ENCODE peak calls at places on chromosomes 13 and 19, in nine cellular contexts. O is breast epithelium, T is neural progenitor cell, M is uterus, U is endodermal cell, G is upper lobe of right lung, S is PC-9, N is osteoblast, B is pancreas. D is an unnamed sample. For H3K4me1 and H3K9me3, the result is how much of the 10 kb centered on the place peaks cover.

GRCh38 chr19:31279436-31279765 is 69.8 kb downstream of the TSHZ3 start:
- DNase-seq in T (no peak), M (no peak), S (no peak), O (no peak), U (no peak), N (no peak), G (peak), B (no peak), D (no peak)

GRCh38 chr13:111139874-111140561 is 24.9 kb downstream of the ARHGEF7 start:
- DNase-seq in M (no peak), B (no peak), S (no peak), N (peak), U (no peak), O (no peak), T (no peak), G (no peak), D (no peak)

GRCh38 chr19:3179739-3180293 is 1.2 kb downstream of the S1PR4 start:
- DNase-seq in S (no peak), B (no peak), M (no peak), N (peak), O (no peak), T (no peak), G (no peak), U (no peak), D (no peak)

GRCh38 chr13:20165417-20166257 is 4.8 kb upstream of the GJA3 start:
- DNase-seq in G (no peak), B (no peak), T (no peak), O (no peak), N (peak), M (no peak), S (peak), U (peak), D (no peak)

GRCh38 chr13:32902898-32903297 is 113.3 kb upstream of the KL start:
- DNase-seq in N (peak), O (peak), U (peak), G (no peak), B (no peak), M (peak), S (no peak), T (peak), D (no peak)

GRCh38 chr19:4172861-4173473 is 9.4 kb downstream of the SIRT6 start:
- DNase-seq in M (peak), U (peak), T (peak), S (no peak), N (peak), B (peak), O (no peak), G (peak), D (peak)

GRCh38 chr13:36673838-36674326 is at the start of gene SERTM1:
- DNase-seq in T (peak), O (no peak), S (no peak), B (no peak), U (peak), M (peak), G (peak), N (no peak), D (no peak)

GRCh38 chr13:113926951-113927660 is 46.8 kb downstream of the C13orf46 start:
- DNase-seq in T (no peak), U (peak), M (peak), N (peak), G (no peak), B (peak), S (no peak), O (peak), D (no peak)

GRCh38 chr13:99998261-99998660 is 16.7 kb downstream of the ZIC2 start:
- DNase-seq in O (no peak), G (no peak), U (no peak), M (no peak), T (no peak), B (no peak), S (no peak), N (peak), D (no peak)

GRCh38 chr13:44974056-44974798 is 15.0 kb downstream of the NUFIP1 start:
- DNase-seq in T (no peak), O (no peak), G (no peak), M (no peak), S (no peak), U (no peak), N (no peak), B (no peak), D (peak)

GRCh38 chr19:40465025-40465780 is at the start of gene BLVRB:
- DNase-seq in M (no peak), U (no peak), O (peak), G (no peak), N (peak), T (no peak), S (peak), B (no peak), D (no peak)

GRCh38 chr19:35533822-35534521 is 716 bp downstream of the GAPDHS start:
- DNase-seq in G (peak), T (peak), S (no peak), B (no peak), N (peak), O (no peak), U (peak), M (no peak), D (no peak)

GRCh38 chr19:18117692-18118378 is 20.3 kb downstream of the MAST3 start:
- DNase-seq in U (peak), T (peak), S (peak), M (peak), O (peak), N (peak), B (peak), G (peak), D (peak)

GRCh38 chr13:107883561-107884175 is 331.7 kb downstream of the LIG4 start:
- DNase-seq in S (no peak), M (no peak), T (no peak), B (no peak), N (peak), U (no peak), O (no peak), G (no peak), D (no peak)

GRCh38 chr13:74290324-74290773 is 156.1 kb upstream of the KLF12 start:
- DNase-seq in U (peak), B (peak), O (peak), N (peak), T (peak), S (peak), G (no peak), M (peak), D (peak)

GRCh38 chr13:50267917-50268316 is 252.7 kb downstream of the KCNRG start:
- DNase-seq in G (no peak), N (no peak), S (peak), U (no peak), B (no peak), O (no peak), T (no peak), M (no peak), D (peak)

GRCh38 chr13:69324109-69324886 is 783.3 kb upstream of the ATXN8OS start:
- DNase-seq in U (no peak), M (no peak), S (no peak), N (no peak), B (no peak), T (peak), O (no peak), G (no peak), D (no peak)

GRCh38 chr19:13427273-13428051 is 78.8 kb downstream of the CACNA1A start:
- DNase-seq in M (no peak), N (no peak), O (no peak), T (no peak), G (peak), B (no peak), S (no peak), U (no peak), D (no peak)

GRCh38 chr19:2327773-2328400 is 499 bp downstream of the LSM7 start:
- DNase-seq in T (peak), G (no peak), S (peak), O (no peak), U (peak), N (peak), M (no peak), B (no peak), D (no peak)

GRCh38 chr19:17339088-17339741 is 1.9 kb downstream of the GTPBP3 start:
- DNase-seq in B (no peak), U (peak), S (no peak), N (peak), T (no peak), G (no peak), O (no peak), M (no peak), D (no peak)

GRCh38 chr19:2309734-2310362 is 1.9 kb upstream of the LINGO3 start:
- DNase-seq in U (no peak), S (no peak), T (no peak), G (no peak), M (no peak), N (peak), B (peak), O (no peak), D (no peak)

GRCh38 chr13:108283110-108283509 is 13.6 kb downstream of the TNFSF13B start:
- DNase-seq in B (no peak), G (no peak), O (no peak), N (no peak), T (no peak), M (no peak), U (no peak), S (no peak), D (no peak)

GRCh38 chr13:34357435-34358232 is 539.7 kb downstream of the RFC3 start:
- DNase-seq in B (no peak), G (no peak), S (peak), N (peak), O (no peak), M (no peak), U (peak), T (peak), D (no peak)

GRCh38 chr13:46373623-46374022 is 13.4 kb downstream of the RUBCNL start:
- DNase-seq in O (no peak), U (no peak), M (no peak), T (no peak), B (no peak), G (no peak), S (no peak), N (peak), D (no peak)

GRCh38 chr19:23384858-23385257 is 10.4 kb downstream of the ZNF91 start:
- DNase-seq in N (no peak), G (no peak), T (no peak), M (no peak), U (no peak), S (no peak), B (no peak), O (no peak), D (no peak)

GRCh38 chr19:10961073-10961762 is 388 bp downstream of the SMARCA4 start:
- DNase-seq in N (peak), T (peak), G (peak), O (peak), M (no peak), U (peak), S (no peak), B (peak), D (no peak)

GRCh38 chr13:50124536-50125305 is 109.5 kb downstream of the KCNRG start:
- DNase-seq in S (peak), B (peak), U (peak), O (no peak), M (peak), N (peak), T (peak), G (no peak), D (peak)

GRCh38 chr19:35327642-35328041 is 1.3 kb upstream of the CD22 start:
- DNase-seq in T (peak), S (no peak), O (no peak), N (no peak), G (no peak), U (peak), M (no peak), B (no peak), D (no peak)

GRCh38 chr13:67285611-67286010 is 55.5 kb upstream of the PCDH9 start:
- DNase-seq in M (no peak), U (no peak), B (no peak), T (no peak), S (no peak), O (no peak), N (no peak), G (no peak), D (no peak)

GRCh38 chr13:34935841-34936240 is 6.2 kb upstream of the NBEA start:
- DNase-seq in O (no peak), G (no peak), U (no peak), T (no peak), S (no peak), N (no peak), M (no peak), B (no peak), D (no peak)

GRCh38 chr13:100291626-100292025 is 202.7 kb downstream of the PCCA start:
- DNase-seq in M (no peak), U (no peak), T (no peak), N (no peak), S (no peak), O (no peak), B (no peak), G (no peak), D (no peak)

GRCh38 chr19:34228347-34228746 is 26.0 kb upstream of the GARRE1 start:
- DNase-seq in U (no peak), O (no peak), T (no peak), M (no peak), B (no peak), N (peak), S (no peak), G (no peak), D (no peak)

GRCh38 chr19:10086032-10086903 is at the start of gene SHFL:
- DNase-seq in S (peak), B (peak), G (peak), U (peak), M (peak), O (peak), T (peak), N (peak), D (peak)

GRCh38 chr19:2270572-2271515 is 11.1 kb downstream of the PEAK3 start:
- DNase-seq in O (peak), N (peak), T (peak), M (peak), G (peak), S (no peak), B (peak), U (peak), D (peak)

GRCh38 chr13:36432106-36432544 is at the start of gene CCNA1:
- DNase-seq in M (peak), O (no peak), S (no peak), B (no peak), N (no peak), T (peak), U (peak), G (peak), D (no peak)

DNA sequence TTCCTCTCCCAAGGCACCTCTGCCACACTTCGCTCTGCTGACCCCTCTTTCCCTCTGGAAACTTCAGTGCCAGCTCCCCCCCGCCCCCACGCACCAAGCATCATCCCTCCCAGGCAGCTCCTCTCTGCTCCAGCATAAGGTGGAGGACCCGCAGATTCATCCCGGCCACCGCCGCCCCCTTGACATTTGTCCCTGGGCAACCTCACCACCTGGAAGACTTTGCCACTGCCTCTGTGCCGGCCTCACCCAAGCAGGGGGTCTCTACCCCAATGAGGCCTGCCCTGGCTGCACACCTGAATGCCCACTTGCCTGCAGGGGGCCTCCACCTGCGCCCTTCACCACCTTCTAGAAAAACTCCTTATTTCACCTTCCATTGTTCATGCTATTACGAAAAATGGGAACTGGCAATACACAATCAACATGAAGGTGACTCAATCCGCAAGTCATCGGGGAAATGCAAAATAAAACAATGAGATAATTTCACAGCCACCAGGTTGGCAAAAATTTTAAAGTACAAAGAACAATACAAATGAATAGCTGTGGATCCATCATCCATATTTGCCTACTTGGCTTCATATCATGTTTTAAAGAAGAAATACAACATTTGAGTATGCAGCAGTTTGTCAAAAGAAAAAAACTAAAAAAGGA is 21.9 kb downstream of the CCNE1 start:
- DNase-seq in B (no peak), S (no peak), T (no peak), N (peak), G (peak), O (no peak), U (no peak), M (no peak), D (no peak)
- H3K4me1 ChIP-seq in B (under half), S (half or more), T (under half), N (under half), G (under half), O (under half), U (under half), M (under half), D (under half)

GRCh38 chr19:38315657-38316476 is at the start of gene YIF1B:
- DNase-seq in N (peak), S (peak), B (peak), U (peak), O (peak), T (peak), G (peak), M (peak), D (peak)
- TF ChIP-seq CTCF in N (no peak), S (no peak), B (no peak), U (no peak), O (no peak), T (no peak), G (no peak), M (peak), D (no peak)

GRCh38 chr19:27580906-27581305 is 1632.0 kb downstream of the UQCRFS1 start:
- DNase-seq in T (no peak), M (no peak), S (no peak), O (no peak), G (no peak), U (no peak), N (no peak), B (no peak), D (no peak)
- H3K9me3 ChIP-seq in T (under half), M (under half), S (under half), O (half or more), G (under half), U (half or more), N (under half), B (under half), D (under half)

DNA sequence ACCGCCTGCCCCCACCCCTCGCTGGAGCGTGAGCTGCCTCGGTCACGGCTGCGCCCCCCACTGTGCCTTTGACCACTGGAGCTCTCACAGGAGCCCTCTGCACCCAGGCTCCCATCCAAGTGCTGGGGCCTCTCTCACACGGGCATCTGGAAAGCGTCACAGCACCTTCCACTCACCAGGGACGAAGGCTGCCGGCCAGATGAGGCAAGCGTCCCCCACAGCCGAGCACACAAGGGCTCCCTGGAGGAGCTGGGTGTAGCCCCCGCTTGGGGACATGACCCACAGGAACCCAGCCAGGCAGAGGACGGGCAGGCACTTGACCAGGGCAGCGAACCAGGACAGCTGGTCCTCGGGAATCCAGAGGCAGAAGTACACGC is 560 bp downstream of the TMEM86B start:
- DNase-seq in G (no peak), T (no peak), M (no peak), S (no peak), O (no peak), B (no peak), N (no peak), U (no peak), D (peak)
- H3K4me1 ChIP-seq in G (under half), T (under half), M (under half), S (under half), O (under half), B (under half), N (under half), U (under half), D (under half)

GRCh38 chr19:33132021-33132420 is at the start of gene WDR88:
- DNase-seq in M (no peak), G (no peak), B (no peak), O (no peak), U (no peak), N (no peak), S (no peak), T (no peak), D (no peak)

GRCh38 chr19:33132425-33132824 is 511 bp downstream of the WDR88 start:
- DNase-seq in M (no peak), O (no peak), G (no peak), N (peak), S (no peak), T (peak), B (no peak), U (peak), D (no peak)

GRCh38 chr19:33133438-33134031 is 1.6 kb downstream of the WDR88 start:
- DNase-seq in B (no peak), N (peak), G (no peak), M (no peak), O (no peak), T (peak), S (no peak), U (peak), D (no peak)

GRCh38 chr19:33130433-33130832 is 1.5 kb upstream of the WDR88 start:
- DNase-seq in N (no peak), B (no peak), O (no peak), U (no peak), S (no peak), M (no peak), T (no peak), G (no peak), D (no peak)

DNA sequence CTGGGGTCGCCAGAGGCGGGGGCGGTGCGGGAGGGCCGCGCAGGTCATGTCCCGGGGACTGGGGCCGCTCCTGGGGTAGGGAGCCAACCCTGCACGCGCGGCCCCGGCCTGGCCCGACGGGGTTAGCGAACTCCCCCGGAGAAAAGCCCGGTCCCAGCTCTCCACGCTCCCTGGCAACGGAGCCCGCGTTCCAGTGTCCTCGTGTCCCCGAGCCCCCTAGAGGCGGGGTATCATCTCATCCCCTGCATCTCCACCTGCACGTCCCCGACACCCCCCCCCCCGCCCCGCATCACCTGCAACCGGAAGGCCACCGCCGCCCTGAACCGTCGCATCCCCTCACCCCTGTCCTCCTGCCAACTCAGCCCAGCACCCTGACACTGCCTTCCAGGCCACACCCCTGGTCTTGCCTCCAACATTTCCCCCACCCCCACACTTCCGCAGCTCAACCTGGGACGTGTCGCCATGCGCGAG is 2.7 kb downstream of the WDR88 start:
- DNase-seq in U (peak), N (peak), S (no peak), G (no peak), O (no peak), B (no peak), T (peak), M (no peak), D (no peak)
- TF ChIP-seq CTCF in U (peak), N (no peak), S (no peak), G (no peak), O (no peak), B (no peak), T (peak), M (no peak), D (no peak)

GRCh38 chr13:28145049-28145448 is 6.7 kb downstream of the PAN3 start:
- DNase-seq in G (no peak), B (no peak), S (no peak), M (no peak), U (no peak), T (no peak), N (no peak), O (no peak), D (no peak)

GRCh38 chr13:28147489-28147888 is 9.1 kb downstream of the PAN3 start:
- DNase-seq in T (no peak), B (no peak), S (peak), O (no peak), U (no peak), M (no peak), G (no peak), N (no peak), D (no peak)
- H3K9me3 ChIP-seq in T (under half), B (under half), S (under half), O (under half), U (under half), M (under half), G (under half), N (under half), D (under half)